ENCODE peak calls at places on chromosomes 13 and 19, in four cellular contexts. One of them, this sample, is unnamed.

GRCh38 chr13:105847532-105848295 is 687.7 kb downstream of the EFNB2 start:
- DNase-seq in naive thymus-derived CD4-positive, alpha-beta T cell: no peak
- DNase-seq in LHCN-M2: no peak
- DNase-seq in activated CD4-positive, alpha-beta T cell treated with anti-CD3 and anti-CD28 coated beads, Interleukin-2, amount 10 ng/mL, durations not matched to agents 7 days and 5 days: no peak
- DNase-seq in this sample: no peak

GRCh38 chr13:20823071-20823470 is 49.3 kb upstream of the EEF1AKMT1 start:
- DNase-seq in activated CD4-positive, alpha-beta T cell treated with anti-CD3 and anti-CD28 coated beads, Interleukin-2, amount 10 ng/mL, durations not matched to agents 7 days and 5 days: no peak
- DNase-seq in LHCN-M2: no peak
- DNase-seq in naive thymus-derived CD4-positive, alpha-beta T cell: no peak
- DNase-seq in this sample: no peak

GRCh38 chr19:12773571-12773970 is 1.8 kb downstream of the HOOK2 start:
- DNase-seq in LHCN-M2: peak; percentile 75
- DNase-seq in activated CD4-positive, alpha-beta T cell treated with anti-CD3 and anti-CD28 coated beads, Interleukin-2, amount 10 ng/mL, durations not matched to agents 7 days and 5 days: no peak
- DNase-seq in naive thymus-derived CD4-positive, alpha-beta T cell: no peak
- DNase-seq in this sample: no peak

GRCh38 chr13:110131424-110131823 is 175.5 kb downstream of the COL4A1 start:
- DNase-seq in activated CD4-positive, alpha-beta T cell treated with anti-CD3 and anti-CD28 coated beads, Interleukin-2, amount 10 ng/mL, durations not matched to agents 7 days and 5 days: no peak
- DNase-seq in LHCN-M2: no peak
- DNase-seq in naive thymus-derived CD4-positive, alpha-beta T cell: no peak
- DNase-seq in this sample: no peak

GRCh38 chr13:42393573-42394360 is 121.8 kb downstream of the AKAP11 start:
- DNase-seq in LHCN-M2: no peak
- DNase-seq in activated CD4-positive, alpha-beta T cell treated with anti-CD3 and anti-CD28 coated beads, Interleukin-2, amount 10 ng/mL, durations not matched to agents 7 days and 5 days: no peak
- DNase-seq in naive thymus-derived CD4-positive, alpha-beta T cell: no peak
- DNase-seq in this sample: no peak

GRCh38 chr19:36152061-36152885 is at the start of gene COX7A1:
- DNase-seq in LHCN-M2: no peak
- DNase-seq in naive thymus-derived CD4-positive, alpha-beta T cell: no peak
- DNase-seq in activated CD4-positive, alpha-beta T cell treated with anti-CD3 and anti-CD28 coated beads, Interleukin-2, amount 10 ng/mL, durations not matched to agents 7 days and 5 days: no peak
- DNase-seq in this sample: no peak

GRCh38 chr13:30109471-30110135 is 197.7 kb downstream of the KATNAL1 start:
- DNase-seq in LHCN-M2: no peak
- DNase-seq in naive thymus-derived CD4-positive, alpha-beta T cell: no peak
- DNase-seq in activated CD4-positive, alpha-beta T cell treated with anti-CD3 and anti-CD28 coated beads, Interleukin-2, amount 10 ng/mL, durations not matched to agents 7 days and 5 days: no peak
- DNase-seq in this sample: no peak

GRCh38 chr13:38662362-38662761 is 24.5 kb upstream of the FREM2 start:
- DNase-seq in naive thymus-derived CD4-positive, alpha-beta T cell: no peak
- DNase-seq in activated CD4-positive, alpha-beta T cell treated with anti-CD3 and anti-CD28 coated beads, Interleukin-2, amount 10 ng/mL, durations not matched to agents 7 days and 5 days: no peak
- DNase-seq in LHCN-M2: no peak
- DNase-seq in this sample: no peak

GRCh38 chr13:73981595-73981994 is 152.6 kb downstream of the KLF12 start:
- DNase-seq in activated CD4-positive, alpha-beta T cell treated with anti-CD3 and anti-CD28 coated beads, Interleukin-2, amount 10 ng/mL, durations not matched to agents 7 days and 5 days: no peak
- DNase-seq in LHCN-M2: no peak
- DNase-seq in naive thymus-derived CD4-positive, alpha-beta T cell: no peak
- DNase-seq in this sample: no peak

GRCh38 chr19:2469102-2469914 is 6.6 kb upstream of the GADD45B start:
- DNase-seq in activated CD4-positive, alpha-beta T cell treated with anti-CD3 and anti-CD28 coated beads, Interleukin-2, amount 10 ng/mL, durations not matched to agents 7 days and 5 days: peak; percentile 29
- DNase-seq in LHCN-M2: peak; percentile 92
- DNase-seq in naive thymus-derived CD4-positive, alpha-beta T cell: no peak
- DNase-seq in this sample: no peak

GRCh38 chr13:110486061-110486780 is 75.3 kb downstream of the RAB20 start:
- DNase-seq in LHCN-M2: no peak
- DNase-seq in naive thymus-derived CD4-positive, alpha-beta T cell: no peak
- DNase-seq in activated CD4-positive, alpha-beta T cell treated with anti-CD3 and anti-CD28 coated beads, Interleukin-2, amount 10 ng/mL, durations not matched to agents 7 days and 5 days: no peak
- DNase-seq in this sample: no peak

GRCh38 chr19:19911150-19911549 is 10.4 kb downstream of the ZNF93 start:
- DNase-seq in naive thymus-derived CD4-positive, alpha-beta T cell: no peak
- DNase-seq in LHCN-M2: peak; percentile 45
- DNase-seq in activated CD4-positive, alpha-beta T cell treated with anti-CD3 and anti-CD28 coated beads, Interleukin-2, amount 10 ng/mL, durations not matched to agents 7 days and 5 days: no peak
- DNase-seq in this sample: no peak

GRCh38 chr13:51921790-51922740 is 60.3 kb downstream of the CCDC70 start:
- DNase-seq in LHCN-M2: no peak
- DNase-seq in activated CD4-positive, alpha-beta T cell treated with anti-CD3 and anti-CD28 coated beads, Interleukin-2, amount 10 ng/mL, durations not matched to agents 7 days and 5 days: no peak
- DNase-seq in naive thymus-derived CD4-positive, alpha-beta T cell: no peak
- DNase-seq in this sample: no peak

GRCh38 chr19:14366529-14366928 is 14.7 kb upstream of the ADGRE5 start:
- DNase-seq in LHCN-M2: peak; percentile 58
- DNase-seq in naive thymus-derived CD4-positive, alpha-beta T cell: peak; percentile 96
- DNase-seq in activated CD4-positive, alpha-beta T cell treated with anti-CD3 and anti-CD28 coated beads, Interleukin-2, amount 10 ng/mL, durations not matched to agents 7 days and 5 days: peak; percentile 96
- DNase-seq in this sample: peak; percentile 78

This sample was measured in RWPE2.